ENCODE peak calls at places on chromosomes 6 and 20, in nine cellular contexts. One of them, this sample, is unnamed.
A peak's percentile ranks its signal among the peaks of the same experiment; 100 is the strongest.

GRCh38 chr6:157982297-157982579 is 575 bp downstream of the SYNJ2 start:
- DNase-seq in MV-4-11: no peak
- DNase-seq in progenitor cell of endocrine pancreas: peak; percentile 28
- DNase-seq in T-cell: peak; percentile 21
- DNase-seq in tibial nerve: no peak
- DNase-seq in anterior cingulate cortex: no peak
- DNase-seq in amygdala: no peak
- DNase-seq in NCI-H345: peak; percentile 24
- DNase-seq in effector memory CD8-positive, alpha-beta T cell: peak; percentile 18
- DNase-seq in this sample: no peak

GRCh38 chr6:30424549-30424948 is 64.8 kb upstream of the HLA-E start:
- DNase-seq in progenitor cell of endocrine pancreas: no peak
- DNase-seq in amygdala: no peak
- DNase-seq in MV-4-11: no peak
- DNase-seq in tibial nerve: no peak
- DNase-seq in NCI-H345: no peak
- DNase-seq in anterior cingulate cortex: no peak
- DNase-seq in effector memory CD8-positive, alpha-beta T cell: no peak
- DNase-seq in T-cell: no peak
- DNase-seq in this sample: no peak

GRCh38 chr6:97085772-97086171 is 161.2 kb downstream of the KLHL32 start:
- DNase-seq in amygdala: no peak
- DNase-seq in effector memory CD8-positive, alpha-beta T cell: no peak
- DNase-seq in anterior cingulate cortex: no peak
- DNase-seq in MV-4-11: no peak
- DNase-seq in T-cell: no peak
- DNase-seq in tibial nerve: no peak
- DNase-seq in progenitor cell of endocrine pancreas: no peak
- DNase-seq in NCI-H345: no peak
- DNase-seq in this sample: no peak

GRCh38 chr20:19747903-19748302 is 10.2 kb upstream of the RIN2 start:
- DNase-seq in T-cell: no peak
- DNase-seq in NCI-H345: no peak
- DNase-seq in anterior cingulate cortex: no peak
- DNase-seq in MV-4-11: no peak
- DNase-seq in amygdala: no peak
- DNase-seq in tibial nerve: no peak
- DNase-seq in progenitor cell of endocrine pancreas: no peak
- DNase-seq in effector memory CD8-positive, alpha-beta T cell: no peak
- DNase-seq in this sample: no peak

GRCh38 chr20:47790032-47790965 is 5.0 kb upstream of the SULF2 start:
- DNase-seq in anterior cingulate cortex: no peak
- DNase-seq in MV-4-11: no peak
- DNase-seq in amygdala: no peak
- DNase-seq in tibial nerve: no peak
- DNase-seq in effector memory CD8-positive, alpha-beta T cell: no peak
- DNase-seq in T-cell: no peak
- DNase-seq in progenitor cell of endocrine pancreas: no peak
- DNase-seq in NCI-H345: no peak
- DNase-seq in this sample: peak; percentile 67

GRCh38 chr6:142885182-142885867 is 59.7 kb downstream of the HIVEP2 start:
- DNase-seq in tibial nerve: no peak
- DNase-seq in T-cell: no peak
- DNase-seq in amygdala: no peak
- DNase-seq in progenitor cell of endocrine pancreas: no peak
- DNase-seq in effector memory CD8-positive, alpha-beta T cell: peak; percentile 40
- DNase-seq in anterior cingulate cortex: peak; percentile 27
- DNase-seq in MV-4-11: peak; percentile 72
- DNase-seq in NCI-H345: no peak
- DNase-seq in this sample: peak; percentile 24

GRCh38 chr20:19259182-19259591 is 46.7 kb downstream of the SLC24A3 start:
- DNase-seq in effector memory CD8-positive, alpha-beta T cell: no peak
- DNase-seq in MV-4-11: no peak
- DNase-seq in NCI-H345: no peak
- DNase-seq in anterior cingulate cortex: no peak
- DNase-seq in progenitor cell of endocrine pancreas: no peak
- DNase-seq in amygdala: no peak
- DNase-seq in tibial nerve: no peak
- DNase-seq in T-cell: no peak
- DNase-seq in this sample: no peak

GRCh38 chr6:123802697-123803455 is 789 bp upstream of the NKAIN2 start:
- DNase-seq in tibial nerve: peak; percentile 70
- DNase-seq in MV-4-11: peak; percentile 11
- DNase-seq in amygdala: peak; percentile 73
- DNase-seq in NCI-H345: peak; percentile 96
- DNase-seq in T-cell: peak; percentile 32
- DNase-seq in effector memory CD8-positive, alpha-beta T cell: no peak
- DNase-seq in progenitor cell of endocrine pancreas: peak; percentile 86
- DNase-seq in anterior cingulate cortex: peak; percentile 36
- DNase-seq in this sample: peak; percentile 73

GRCh38 chr20:51153867-51154707 is 131.2 kb upstream of the KCNG1 start:
- DNase-seq in MV-4-11: no peak
- DNase-seq in tibial nerve: no peak
- DNase-seq in NCI-H345: no peak
- DNase-seq in amygdala: no peak
- DNase-seq in T-cell: no peak
- DNase-seq in effector memory CD8-positive, alpha-beta T cell: no peak
- DNase-seq in anterior cingulate cortex: no peak
- DNase-seq in progenitor cell of endocrine pancreas: no peak
- DNase-seq in this sample: no peak

GRCh38 chr20:33277471-33278441 is 5.3 kb upstream of the BPIFB1 start:
- DNase-seq in MV-4-11: no peak
- DNase-seq in effector memory CD8-positive, alpha-beta T cell: no peak
- DNase-seq in NCI-H345: no peak
- DNase-seq in tibial nerve: no peak
- DNase-seq in anterior cingulate cortex: no peak
- DNase-seq in amygdala: no peak
- DNase-seq in T-cell: no peak
- DNase-seq in progenitor cell of endocrine pancreas: no peak
- DNase-seq in this sample: peak; percentile 41

GRCh38 chr6:157135691-157136090 is 187.6 kb downstream of the TMEM242 start:
- DNase-seq in effector memory CD8-positive, alpha-beta T cell: no peak
- DNase-seq in amygdala: no peak
- DNase-seq in tibial nerve: no peak
- DNase-seq in T-cell: no peak
- DNase-seq in NCI-H345: no peak
- DNase-seq in MV-4-11: no peak
- DNase-seq in progenitor cell of endocrine pancreas: no peak
- DNase-seq in anterior cingulate cortex: no peak
- DNase-seq in this sample: no peak

GRCh38 chr6:100491947-100492670 is 27.4 kb upstream of the SIM1 start:
- DNase-seq in progenitor cell of endocrine pancreas: no peak
- DNase-seq in anterior cingulate cortex: no peak
- DNase-seq in effector memory CD8-positive, alpha-beta T cell: no peak
- DNase-seq in T-cell: no peak
- DNase-seq in NCI-H345: no peak
- DNase-seq in MV-4-11: no peak
- DNase-seq in tibial nerve: no peak
- DNase-seq in amygdala: no peak
- DNase-seq in this sample: no peak

GRCh38 chr6:43509142-43509983 is 783 bp downstream of the LRRC73 start:
- DNase-seq in amygdala: no peak
- DNase-seq in anterior cingulate cortex: no peak
- DNase-seq in T-cell: no peak
- DNase-seq in MV-4-11: no peak
- DNase-seq in progenitor cell of endocrine pancreas: no peak
- DNase-seq in effector memory CD8-positive, alpha-beta T cell: no peak
- DNase-seq in tibial nerve: no peak
- DNase-seq in NCI-H345: no peak
- DNase-seq in this sample: no peak

GRCh38 chr20:6623989-6624388 is 143.5 kb upstream of the BMP2 start:
- DNase-seq in effector memory CD8-positive, alpha-beta T cell: no peak
- DNase-seq in MV-4-11: peak; percentile 92
- DNase-seq in progenitor cell of endocrine pancreas: no peak
- DNase-seq in anterior cingulate cortex: no peak
- DNase-seq in tibial nerve: no peak
- DNase-seq in T-cell: no peak
- DNase-seq in amygdala: no peak
- DNase-seq in NCI-H345: no peak
- DNase-seq in this sample: no peak

GRCh38 chr20:8129211-8129986 is 2.7 kb upstream of the PLCB1 start:
- DNase-seq in effector memory CD8-positive, alpha-beta T cell: no peak
- DNase-seq in amygdala: no peak
- DNase-seq in MV-4-11: no peak
- DNase-seq in T-cell: no peak
- DNase-seq in anterior cingulate cortex: no peak
- DNase-seq in tibial nerve: no peak
- DNase-seq in progenitor cell of endocrine pancreas: no peak
- DNase-seq in NCI-H345: no peak
- DNase-seq in this sample: no peak

This sample was measured in SK-N-DZ.